ENCODE peak calls at places on chromosome 6, in six cellular contexts. One of them, this sample, is unnamed.

GRCh38 chr6:15511248-15512125 is 151.3 kb downstream of the DTNBP1 start:
- DNase-seq in neural crest cell: no peak
- DNase-seq in cardiac septum: no peak
- DNase-seq in stimulated activated CD8-positive, alpha-beta memory T cell treated with anti-CD3 and anti-CD28 coated beads, Interleukin-15, amount 100 ng/mL, for 24 hours: no peak
- DNase-seq in transverse colon: no peak
- DNase-seq in HEK293T: no peak
- DNase-seq in this sample: no peak

GRCh38 chr6:36717871-36718540 is 20.4 kb downstream of the RAB44 start:
- DNase-seq in neural crest cell: no peak
- DNase-seq in cardiac septum: no peak
- DNase-seq in stimulated activated CD8-positive, alpha-beta memory T cell treated with anti-CD3 and anti-CD28 coated beads, Interleukin-15, amount 100 ng/mL, for 24 hours: no peak
- DNase-seq in transverse colon: no peak
- DNase-seq in HEK293T: no peak
- DNase-seq in this sample: peak

GRCh38 chr6:41426888-41427641 is 91.7 kb downstream of the NCR2 start:
- DNase-seq in neural crest cell: no peak
- DNase-seq in cardiac septum: no peak
- DNase-seq in stimulated activated CD8-positive, alpha-beta memory T cell treated with anti-CD3 and anti-CD28 coated beads, Interleukin-15, amount 100 ng/mL, for 24 hours: no peak
- DNase-seq in transverse colon: no peak
- DNase-seq in HEK293T: no peak
- DNase-seq in this sample: no peak

GRCh38 chr6:53302678-53303360 is 45.9 kb downstream of the ELOVL5 start:
- DNase-seq in neural crest cell: no peak
- DNase-seq in cardiac septum: no peak
- DNase-seq in stimulated activated CD8-positive, alpha-beta memory T cell treated with anti-CD3 and anti-CD28 coated beads, Interleukin-15, amount 100 ng/mL, for 24 hours: no peak
- DNase-seq in transverse colon: no peak
- DNase-seq in HEK293T: no peak
- DNase-seq in this sample: no peak

GRCh38 chr6:108133594-108134179 is 32.1 kb upstream of the NR2E1 start:
- DNase-seq in neural crest cell: peak
- DNase-seq in cardiac septum: no peak
- DNase-seq in stimulated activated CD8-positive, alpha-beta memory T cell treated with anti-CD3 and anti-CD28 coated beads, Interleukin-15, amount 100 ng/mL, for 24 hours: no peak
- DNase-seq in transverse colon: peak
- DNase-seq in HEK293T: peak
- DNase-seq in this sample: peak

GRCh38 chr6:85464260-85464644 is 14.4 kb downstream of the NT5E start:
- DNase-seq in neural crest cell: no peak
- DNase-seq in cardiac septum: no peak
- DNase-seq in stimulated activated CD8-positive, alpha-beta memory T cell treated with anti-CD3 and anti-CD28 coated beads, Interleukin-15, amount 100 ng/mL, for 24 hours: no peak
- DNase-seq in transverse colon: no peak
- DNase-seq in HEK293T: no peak
- DNase-seq in this sample: no peak

GRCh38 chr6:39424831-39425230 is 102.3 kb upstream of the KCNK16 start:
- DNase-seq in neural crest cell: no peak
- DNase-seq in cardiac septum: no peak
- DNase-seq in stimulated activated CD8-positive, alpha-beta memory T cell treated with anti-CD3 and anti-CD28 coated beads, Interleukin-15, amount 100 ng/mL, for 24 hours: no peak
- DNase-seq in transverse colon: no peak
- DNase-seq in HEK293T: no peak
- DNase-seq in this sample: no peak

GRCh38 chr6:19369770-19370169 is 467.4 kb upstream of the ID4 start:
- DNase-seq in neural crest cell: no peak
- DNase-seq in cardiac septum: no peak
- DNase-seq in stimulated activated CD8-positive, alpha-beta memory T cell treated with anti-CD3 and anti-CD28 coated beads, Interleukin-15, amount 100 ng/mL, for 24 hours: no peak
- DNase-seq in transverse colon: no peak
- DNase-seq in HEK293T: no peak
- DNase-seq in this sample: no peak

GRCh38 chr6:32128751-32129296 is 778 bp upstream of the ATF6B start:
- DNase-seq in neural crest cell: no peak
- DNase-seq in cardiac septum: no peak
- DNase-seq in stimulated activated CD8-positive, alpha-beta memory T cell treated with anti-CD3 and anti-CD28 coated beads, Interleukin-15, amount 100 ng/mL, for 24 hours: no peak
- DNase-seq in transverse colon: no peak
- DNase-seq in HEK293T: no peak
- DNase-seq in this sample: no peak

GRCh38 chr6:104161960-104162669 is 697.6 kb downstream of the HACE1 start:
- DNase-seq in neural crest cell: no peak
- DNase-seq in cardiac septum: no peak
- DNase-seq in stimulated activated CD8-positive, alpha-beta memory T cell treated with anti-CD3 and anti-CD28 coated beads, Interleukin-15, amount 100 ng/mL, for 24 hours: no peak
- DNase-seq in transverse colon: no peak
- DNase-seq in HEK293T: no peak
- DNase-seq in this sample: no peak

GRCh38 chr6:33207569-33208088 is 671 bp upstream of the RING1 start:
- DNase-seq in neural crest cell: peak
- DNase-seq in cardiac septum: peak
- DNase-seq in stimulated activated CD8-positive, alpha-beta memory T cell treated with anti-CD3 and anti-CD28 coated beads, Interleukin-15, amount 100 ng/mL, for 24 hours: no peak
- DNase-seq in transverse colon: peak
- DNase-seq in HEK293T: peak
- DNase-seq in this sample: peak

GRCh38 chr6:145600299-145600698 is 135.0 kb downstream of the EPM2A start:
- DNase-seq in neural crest cell: no peak
- DNase-seq in cardiac septum: no peak
- DNase-seq in stimulated activated CD8-positive, alpha-beta memory T cell treated with anti-CD3 and anti-CD28 coated beads, Interleukin-15, amount 100 ng/mL, for 24 hours: no peak
- DNase-seq in transverse colon: no peak
- DNase-seq in HEK293T: no peak
- DNase-seq in this sample: no peak

GRCh38 chr6:16712931-16713484 is 48.3 kb downstream of the ATXN1 start:
- DNase-seq in neural crest cell: no peak
- DNase-seq in cardiac septum: no peak
- DNase-seq in stimulated activated CD8-positive, alpha-beta memory T cell treated with anti-CD3 and anti-CD28 coated beads, Interleukin-15, amount 100 ng/mL, for 24 hours: no peak
- DNase-seq in transverse colon: peak
- DNase-seq in HEK293T: peak
- DNase-seq in this sample: peak

GRCh38 chr6:108837236-108837971 is 10.8 kb upstream of the ARMC2 start:
- DNase-seq in neural crest cell: no peak
- DNase-seq in cardiac septum: no peak
- DNase-seq in stimulated activated CD8-positive, alpha-beta memory T cell treated with anti-CD3 and anti-CD28 coated beads, Interleukin-15, amount 100 ng/mL, for 24 hours: no peak
- DNase-seq in transverse colon: no peak
- DNase-seq in HEK293T: no peak
- DNase-seq in this sample: no peak

This sample was measured in sigmoid colon.